ENCODE peak calls at places on chromosomes 1 and 21, in ten cellular contexts. W is MCF 10A; K is SHP77; G is DMS153; Q is small intestine; I is CD8-positive, alpha-beta T cell; V is HCEC 1CT; Z is ELR; J is lower lobe of right lung; L is GM12878. C is an unnamed sample.

GRCh38 chr1:9233241-9233941 is 1.2 kb upstream of the H6PD start:
- DNase-seq in W (peak), K (peak), G (no peak), Q (no peak), I (no peak), V (peak), Z (peak), J (peak), L (no peak), C (no peak)

GRCh38 chr1:194341587-194341986 is 1155.2 kb upstream of the B3GALT2 start:
- DNase-seq in W (no peak), K (no peak), G (no peak), Q (no peak), I (no peak), V (no peak), Z (peak), J (no peak), L (no peak), C (no peak)

GRCh38 chr1:112881742-112882127 is 74.3 kb downstream of the SLC16A1 start:
- DNase-seq in W (no peak), K (no peak), G (no peak), Q (peak), I (no peak), V (no peak), Z (no peak), J (no peak), L (no peak), C (no peak)

GRCh38 chr1:212858461-212859265 is 588 bp downstream of the FLVCR1 start:
- DNase-seq in W (peak), K (peak), G (peak), Q (peak), I (no peak), V (peak), Z (peak), J (peak), L (no peak), C (peak)

GRCh38 chr1:35573198-35573775 is at the start of gene TFAP2E:
- DNase-seq in W (no peak), K (no peak), G (no peak), Q (peak), I (no peak), V (no peak), Z (peak), J (peak), L (no peak), C (peak)

GRCh38 chr1:77489910-77490309 is 192.5 kb downstream of the ZZZ3 start:
- DNase-seq in W (no peak), K (no peak), G (no peak), Q (no peak), I (no peak), V (no peak), Z (peak), J (no peak), L (no peak), C (no peak)

GRCh38 chr1:204528241-204528640 is 12.0 kb downstream of the MDM4 start:
- DNase-seq in W (no peak), K (no peak), G (no peak), Q (no peak), I (no peak), V (no peak), Z (no peak), J (no peak), L (no peak), C (no peak)

GRCh38 chr1:69073176-69073575 is 494.5 kb upstream of the LRRC7 start:
- DNase-seq in W (no peak), K (no peak), G (no peak), Q (no peak), I (no peak), V (no peak), Z (no peak), J (no peak), L (no peak), C (no peak)

GRCh38 chr1:63775418-63776127 is 1.8 kb downstream of the ROR1 start:
- DNase-seq in W (peak), K (no peak), G (no peak), Q (no peak), I (no peak), V (peak), Z (no peak), J (no peak), L (no peak), C (no peak)

GRCh38 chr21:36695671-36696389 is 3.1 kb upstream of the SIM2 start:
- DNase-seq in W (no peak), K (no peak), G (no peak), Q (no peak), I (no peak), V (no peak), Z (no peak), J (no peak), L (no peak), C (no peak)